ENCODE peak calls at places on chromosomes 5 and 9, in seven cellular contexts. F, D, B, H, W, A and R are unnamed samples.

GRCh38 chr9:128340691-128341434 is 536 bp downstream of the SLC27A4 start:
- DNase-seq in F (no peak), B (no peak), W (no peak), A (no peak), H (no peak), D (peak), R (no peak)

GRCh38 chr9:112582863-112583262 is 96.2 kb downstream of the KIAA1958 start:
- DNase-seq in F (no peak), H (no peak), A (no peak), B (no peak), D (no peak), W (no peak), R (no peak)

GRCh38 chr5:53473644-53474043 is 6.8 kb upstream of the FST start:
- DNase-seq in A (no peak), D (no peak), W (no peak), H (no peak), F (no peak), B (no peak), R (no peak)

GRCh38 chr5:138243794-138244193 is 30.6 kb downstream of the GFRA3 start:
- DNase-seq in D (no peak), A (no peak), H (no peak), B (no peak), W (no peak), F (no peak), R (no peak)

GRCh38 chr9:92947268-92948031 is at the start of gene FGD3:
- DNase-seq in D (peak), W (no peak), F (no peak), H (no peak), A (no peak), B (no peak), R (no peak)

GRCh38 chr5:71899865-71900342 is 180.8 kb downstream of the CARTPT start:
- DNase-seq in A (no peak), D (no peak), H (peak), B (no peak), F (no peak), W (no peak), R (no peak)

GRCh38 chr5:17723876-17724275 is 89.6 kb downstream of the TAF11L14 start:
- DNase-seq in D (no peak), F (no peak), H (no peak), W (no peak), A (no peak), B (no peak), R (no peak)

GRCh38 chr5:10709409-10709808 is 51.6 kb downstream of the DAP start:
- DNase-seq in D (no peak), W (no peak), A (no peak), B (no peak), F (no peak), H (no peak), R (no peak)

GRCh38 chr9:124342946-124343485 is 72.2 kb downstream of the PSMB7 start:
- DNase-seq in B (no peak), W (peak), D (no peak), A (peak), F (peak), H (peak), R (peak)

GRCh38 chr5:65426656-65427055 is 55.1 kb downstream of the ADAMTS6 start:
- DNase-seq in F (no peak), H (no peak), W (no peak), A (no peak), B (no peak), D (no peak), R (no peak)

GRCh38 chr9:5364294-5364990 is 24.8 kb upstream of the RLN1 start:
- DNase-seq in A (peak), H (no peak), D (no peak), W (no peak), F (no peak), B (no peak), R (no peak)

GRCh38 chr9:7533376-7534090 is 266.0 kb downstream of the DMAC1 start:
- DNase-seq in A (no peak), B (no peak), D (no peak), H (no peak), W (no peak), F (no peak), R (no peak)

GRCh38 chr5:116645627-116646026 is 71.0 kb upstream of the SEMA6A start:
- DNase-seq in A (no peak), D (no peak), B (no peak), F (no peak), H (no peak), W (no peak), R (no peak)

GRCh38 chr9:93658184-93658925 is 82.0 kb downstream of the PHF2 start:
- DNase-seq in F (peak), D (no peak), B (no peak), H (no peak), W (no peak), A (no peak), R (peak)

GRCh38 chr5:137954131-137954879 is 65.0 kb downstream of the PKD2L2 start:
- DNase-seq in F (no peak), D (no peak), A (peak), B (no peak), W (peak), H (peak), R (no peak)

GRCh38 chr9:103183569-103184191 is 188.5 kb downstream of the CYLC2 start:
- DNase-seq in F (no peak), A (no peak), D (no peak), B (no peak), W (no peak), H (no peak), R (no peak)

GRCh38 chr5:91329273-91329672 is 53.8 kb downstream of the ARRDC3 start:
- DNase-seq in H (no peak), A (no peak), F (no peak), W (no peak), B (no peak), D (no peak), R (no peak)

GRCh38 chr5:76816110-76816831 is 2.6 kb upstream of the F2RL1 start:
- DNase-seq in H (no peak), F (no peak), A (no peak), D (no peak), B (no peak), W (no peak), R (no peak)

GRCh38 chr9:71602652-71603051 is 165.7 kb downstream of the CEMIP2 start:
- DNase-seq in A (no peak), F (no peak), H (no peak), B (no peak), W (no peak), D (no peak), R (no peak)

GRCh38 chr5:9927521-9927997 is 297.4 kb upstream of the TAS2R1 start:
- DNase-seq in B (no peak), W (no peak), H (no peak), A (peak), F (no peak), D (no peak), R (no peak)

GRCh38 chr5:43514471-43514815 is 505 bp downstream of the C5orf34 start:
- DNase-seq in W (peak), F (no peak), A (peak), D (no peak), B (no peak), H (peak), R (no peak)

GRCh38 chr9:87684627-87685204 is 41.2 kb upstream of the CTSL start:
- DNase-seq in A (peak), H (peak), F (no peak), D (peak), W (no peak), B (no peak), R (no peak)

GRCh38 chr5:171695804-171696203 is 89.8 kb upstream of the SMIM23 start:
- DNase-seq in F (no peak), D (no peak), W (no peak), H (no peak), A (no peak), B (no peak), R (peak)

GRCh38 chr9:127503947-127504886 is 52.9 kb downstream of the LRSAM1 start:
- DNase-seq in W (peak), H (peak), A (peak), D (peak), B (no peak), F (peak), R (peak)

GRCh38 chr9:21535396-21535795 is 53.3 kb upstream of the IFNE start:
- DNase-seq in B (no peak), A (no peak), H (no peak), W (no peak), D (no peak), F (no peak), R (no peak)

GRCh38 chr5:73820321-73820720 is 194.3 kb downstream of the ARHGEF28 start:
- DNase-seq in W (no peak), B (no peak), H (no peak), A (no peak), D (no peak), F (no peak), R (no peak)

GRCh38 chr5:168128556-168128955 is 162.9 kb upstream of the WWC1 start:
- DNase-seq in W (no peak), F (no peak), H (no peak), B (no peak), D (peak), A (no peak), R (no peak)

GRCh38 chr5:112960316-112960715 is 16.3 kb upstream of the DCP2 start:
- DNase-seq in F (no peak), A (no peak), B (no peak), H (no peak), D (no peak), W (no peak), R (no peak)

GRCh38 chr5:102858808-102859207 is 103.7 kb downstream of the PAM start:
- DNase-seq in W (peak), A (peak), H (peak), B (no peak), D (no peak), F (no peak), R (no peak)

GRCh38 chr5:142540774-142541466 is 145.0 kb downstream of the FGF1 start:
- DNase-seq in A (peak), B (no peak), H (peak), F (no peak), D (no peak), W (peak), R (no peak)
- H3K4me3 ChIP-seq in A (no peak), B (no peak), H (no peak), F (no peak), D (no peak), W (no peak), R (no peak)

GRCh38 chr5:37833990-37834389 is 5.9 kb downstream of the GDNF start:
- DNase-seq in A (no peak), B (no peak), H (no peak), F (no peak), D (no peak), W (no peak), R (no peak)
- H3K4me3 ChIP-seq in A (no peak), B (no peak), H (peak), F (no peak), D (peak), W (no peak), R (no peak)

GRCh38 chr9:38074441-38074943 is 5.5 kb upstream of the SHB start:
- DNase-seq in F (peak), D (no peak), A (no peak), B (no peak), H (no peak), W (no peak), R (peak)

GRCh38 chr9:38079410-38080105 is 10.5 kb upstream of the SHB start:
- DNase-seq in D (no peak), A (no peak), F (peak), H (no peak), W (no peak), B (peak), R (no peak)

GRCh38 chr9:38073882-38074281 is 4.9 kb upstream of the SHB start:
- DNase-seq in H (no peak), D (no peak), F (no peak), A (no peak), W (no peak), B (no peak), R (no peak)

DNA sequence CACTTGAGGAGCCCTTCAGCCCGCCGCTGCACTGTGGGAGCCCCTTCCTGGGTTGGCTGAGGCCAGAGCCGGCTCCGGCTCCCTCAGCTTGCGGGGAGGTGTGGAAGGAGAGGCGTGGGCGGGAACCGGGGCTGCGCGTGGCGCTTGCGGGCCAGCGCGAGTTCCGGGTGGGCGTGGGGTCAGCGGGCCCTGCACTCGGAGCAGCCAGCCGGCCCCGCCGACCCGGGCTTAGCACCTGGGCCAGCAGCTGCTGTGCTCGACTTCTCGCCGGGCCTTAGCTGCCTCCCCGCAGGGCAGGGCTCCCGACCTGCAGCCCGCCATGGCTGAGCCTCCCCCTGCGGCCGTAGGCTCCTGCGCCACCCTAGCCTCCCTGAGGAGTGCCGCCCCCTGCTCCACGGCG is 6.2 kb upstream of the SHB start:
- DNase-seq in A (no peak), H (no peak), F (no peak), B (no peak), W (no peak), D (no peak), R (no peak)
- H3K4me3 ChIP-seq in A (no peak), H (no peak), F (no peak), B (no peak), W (no peak), D (no peak), R (no peak)

GRCh38 chr5:140114341-140115185 is 654 bp downstream of the PURA start:
- DNase-seq in B (no peak), W (no peak), D (peak), F (peak), A (peak), H (peak), R (peak)

GRCh38 chr5:140117523-140117922 is 3.6 kb downstream of the PURA start:
- DNase-seq in W (no peak), A (no peak), H (no peak), B (no peak), D (no peak), F (no peak), R (no peak)

GRCh38 chr5:140118294-140118936 is 4.5 kb downstream of the PURA start:
- DNase-seq in F (no peak), H (no peak), W (no peak), D (no peak), B (no peak), A (peak), R (no peak)

GRCh38 chr5:140115186-140115500 is 1.2 kb downstream of the PURA start:
- DNase-seq in H (no peak), W (no peak), D (no peak), B (no peak), F (no peak), A (no peak), R (no peak)

GRCh38 chr5:140116716-140117115 is 2.8 kb downstream of the PURA start:
- DNase-seq in A (no peak), F (no peak), H (no peak), B (no peak), D (no peak), W (no peak), R (no peak)
- H3K4me3 ChIP-seq in A (no peak), F (no peak), H (no peak), B (no peak), D (peak), W (no peak), R (no peak)

DNA sequence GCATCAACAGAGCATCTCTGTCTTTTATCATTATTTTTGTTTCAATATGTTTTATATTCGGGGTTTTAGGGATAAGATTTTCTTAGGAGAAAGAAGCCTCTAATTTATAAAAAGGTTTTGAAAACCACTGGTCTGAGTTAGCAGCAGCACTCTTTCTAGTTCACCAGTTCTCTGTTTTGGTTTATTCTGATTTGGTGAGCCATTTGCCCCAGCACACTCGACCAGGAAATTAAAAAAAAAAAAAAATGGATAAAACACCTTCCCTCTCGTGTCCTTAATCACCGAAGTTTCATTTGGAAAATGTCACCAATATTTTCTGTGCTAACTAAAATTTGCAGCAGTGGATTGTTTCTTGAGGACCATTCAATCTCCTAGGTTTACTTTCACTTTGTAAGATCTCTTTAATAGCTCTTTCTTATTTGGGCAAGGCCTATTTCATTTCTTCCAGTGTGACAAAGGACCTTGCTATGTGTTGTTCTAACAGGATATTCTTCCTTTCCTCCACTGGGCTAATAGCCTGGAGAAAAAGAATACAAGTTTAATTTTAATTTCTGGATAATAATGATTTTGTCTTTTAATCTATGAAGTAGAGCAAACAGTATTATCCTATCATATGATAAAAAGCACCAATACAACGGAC is 57.8 kb upstream of the ANXA1 start:
- DNase-seq in W (no peak), D (no peak), A (peak), H (no peak), B (no peak), F (no peak), R (no peak)
- H3K4me3 ChIP-seq in W (no peak), D (no peak), A (no peak), H (no peak), B (peak), F (no peak), R (no peak)

DNA sequence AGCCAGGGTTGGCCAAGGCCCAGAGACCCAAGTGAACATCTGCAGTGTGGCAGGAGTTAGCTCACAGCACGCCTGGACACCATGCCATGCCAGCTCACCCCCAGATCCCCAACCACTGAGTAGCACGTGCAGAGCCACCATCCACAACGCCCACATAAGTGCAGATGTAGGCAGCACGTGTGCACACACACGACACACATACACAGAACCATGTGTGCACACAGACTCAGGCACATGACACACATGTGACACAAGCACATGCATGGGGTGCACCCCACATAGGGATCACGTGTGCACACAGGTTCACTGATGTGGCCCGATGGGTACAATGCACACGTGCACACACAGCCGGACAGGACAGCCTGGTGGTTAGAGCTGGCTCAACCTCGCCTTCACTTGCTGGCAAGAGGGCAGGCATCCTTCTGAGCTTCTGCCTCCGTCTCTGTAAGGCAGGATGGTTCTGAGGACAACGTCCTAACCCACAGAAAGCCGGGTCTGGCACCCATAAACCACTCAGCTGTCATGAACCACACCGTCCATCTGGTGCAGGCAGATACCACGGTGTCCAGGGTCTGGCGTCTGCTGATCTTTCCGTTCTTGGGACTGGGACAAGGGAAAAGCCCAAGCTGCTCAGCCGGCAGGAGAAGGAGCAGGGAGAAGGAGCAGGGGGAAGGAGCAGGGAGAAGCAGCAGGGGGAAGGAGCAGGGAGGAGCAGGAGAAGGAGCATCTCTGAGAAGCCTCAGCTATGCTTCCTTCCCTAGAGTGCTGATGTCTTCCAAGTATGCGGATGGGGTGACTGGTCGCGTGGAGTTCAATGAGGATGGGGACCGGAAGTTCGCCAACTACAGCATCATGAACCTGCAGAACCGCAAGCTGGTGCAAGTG is 12.0 kb downstream of the LRRC26 start:
- DNase-seq in B (no peak), W (no peak), D (no peak), H (no peak), A (no peak), F (no peak), R (no peak)
- H3K4me3 ChIP-seq in B (no peak), W (no peak), D (no peak), H (no peak), A (no peak), F (no peak), R (no peak)

DNA sequence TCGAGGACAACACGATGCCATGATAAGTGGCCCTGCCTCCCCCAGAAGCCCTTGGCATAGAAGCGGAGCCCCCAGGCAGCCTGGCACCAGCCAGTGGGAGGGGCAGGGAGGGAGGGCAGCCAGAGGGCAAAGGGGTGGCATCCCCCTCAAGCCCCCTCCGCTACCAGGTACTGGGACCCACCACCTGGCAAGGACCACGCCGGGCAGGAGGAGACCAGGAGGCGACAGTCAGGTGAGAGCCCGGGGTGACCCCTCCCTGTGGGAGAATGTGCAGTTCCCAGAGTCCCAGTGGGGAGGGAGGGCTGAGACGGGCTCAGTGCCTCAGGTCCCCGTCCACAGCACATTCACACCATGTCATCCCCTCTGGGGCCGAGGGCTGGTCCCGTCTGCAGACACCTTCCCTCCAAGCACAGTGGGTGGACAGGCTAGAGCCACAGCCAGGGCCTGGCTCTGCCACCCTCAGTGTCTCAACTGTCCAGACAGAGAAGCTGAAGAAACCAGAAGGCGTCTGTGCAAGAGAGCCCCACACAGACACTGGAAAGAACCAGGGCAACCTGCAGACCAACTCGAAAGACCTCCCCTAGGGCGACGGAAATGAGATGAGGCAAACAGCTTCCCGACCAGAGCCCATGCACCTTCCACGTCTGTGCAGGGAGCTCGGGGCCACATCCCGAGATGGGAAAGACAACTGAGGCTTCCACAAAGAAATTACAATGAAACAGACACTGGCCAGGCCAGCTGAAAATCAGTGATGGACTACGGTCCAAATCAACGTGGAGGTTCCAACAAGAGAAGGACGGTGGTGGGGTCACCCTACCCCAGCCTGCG is 11.1 kb downstream of the BRD3 start:
- DNase-seq in F (peak), A (no peak), D (no peak), H (no peak), W (no peak), B (no peak), R (peak)
- H3K4me3 ChIP-seq in F (no peak), A (no peak), D (no peak), H (no peak), W (no peak), B (no peak), R (no peak)